ENCODE peak calls at places on chromosomes 13 and 19, in eight cellular contexts. C is AG10803; D is hippocampal formation; W is AG04449; H is EL; S is effector CD4-positive, alpha-beta T cell; Z is GF-D8; U is stimulated activated CD4-positive, alpha-beta T cell treated with anti-CD3 and anti-CD28 coated beads, Interleukin-12 subunit alpha, Interleukin-12 subunit beta, amount 100 ng/mL, for 24 hours. K is an unnamed sample.

GRCh38 chr13:59982631-59983382 is 180.9 kb downstream of the DIAPH3 start:
- DNase-seq in C (no peak), D (no peak), W (no peak), H (peak; percentile 21), S (no peak), Z (no peak), U (no peak), K (no peak)

GRCh38 chr13:24228852-24229458 is 68.4 kb downstream of the SPATA13 start:
- DNase-seq in C (peak; percentile 77), D (no peak), W (no peak), H (peak; percentile 61), S (peak; percentile 28), Z (peak; percentile 13), U (no peak), K (no peak)

GRCh38 chr13:63944896-63945295 is 2529.2 kb upstream of the PCDH20 start:
- DNase-seq in C (no peak), D (no peak), W (no peak), H (no peak), S (no peak), Z (no peak), U (no peak), K (no peak)

GRCh38 chr13:31276386-31276785 is 76.6 kb downstream of the B3GLCT start:
- DNase-seq in C (no peak), D (no peak), W (no peak), H (no peak), S (no peak), Z (no peak), U (no peak), K (no peak)

GRCh38 chr19:33864311-33864850 is 67.7 kb downstream of the KCTD15 start:
- DNase-seq in C (no peak), D (no peak), W (no peak), H (no peak), S (no peak), Z (no peak), U (no peak), K (no peak)

GRCh38 chr19:1063909-1064660 is 2.9 kb upstream of the ARHGAP45 start:
- DNase-seq in C (no peak), D (no peak), W (no peak), H (no peak), S (no peak), Z (no peak), U (no peak), K (peak; percentile 80)

GRCh38 chr19:51742736-51743288 is 8.9 kb downstream of the FPR1 start:
- DNase-seq in C (peak; percentile 92), D (no peak), W (no peak), H (peak; percentile 54), S (no peak), Z (no peak), U (no peak), K (no peak)

GRCh38 chr13:73940098-73940497 is 194.1 kb downstream of the KLF12 start:
- DNase-seq in C (no peak), D (no peak), W (no peak), H (no peak), S (no peak), Z (no peak), U (no peak), K (no peak)

GRCh38 chr19:48495391-48495790 is 16.2 kb downstream of the LMTK3 start:
- DNase-seq in C (peak; percentile 17), D (no peak), W (no peak), H (no peak), S (no peak), Z (peak; percentile 62), U (no peak), K (no peak)

GRCh38 chr19:4473011-4473410 is 914 bp downstream of the HDGFL2 start:
- DNase-seq in C (no peak), D (no peak), W (no peak), H (no peak), S (no peak), Z (no peak), U (no peak), K (no peak)

GRCh38 chr19:49851456-49852259 is 699 bp downstream of the PTOV1 start:
- DNase-seq in C (no peak), D (no peak), W (no peak), H (no peak), S (peak; percentile 24), Z (no peak), U (no peak), K (peak; percentile 82)

GRCh38 chr13:73090116-73090811 is 31.5 kb downstream of the KLF5 start:
- DNase-seq in C (peak; percentile 62), D (no peak), W (peak; percentile 19), H (peak; percentile 88), S (no peak), Z (no peak), U (no peak), K (peak; percentile 87)

GRCh38 chr13:106640515-106640914 is 72.6 kb upstream of the ARGLU1 start:
- DNase-seq in C (no peak), D (no peak), W (no peak), H (no peak), S (no peak), Z (no peak), U (no peak), K (no peak)

GRCh38 chr19:55688422-55689218 is 13.6 kb downstream of the EPN1 start:
- DNase-seq in C (no peak), D (no peak), W (no peak), H (no peak), S (no peak), Z (no peak), U (no peak), K (no peak)

GRCh38 chr13:69199664-69200063 is 908.0 kb upstream of the ATXN8OS start:
- DNase-seq in C (no peak), D (no peak), W (no peak), H (no peak), S (no peak), Z (no peak), U (no peak), K (no peak)

GRCh38 chr13:92463134-92463533 is 763.5 kb upstream of the GPC6 start:
- DNase-seq in C (no peak), D (no peak), W (no peak), H (no peak), S (no peak), Z (no peak), U (no peak), K (no peak)

GRCh38 chr13:73278186-73278585 is 219.4 kb downstream of the KLF5 start:
- DNase-seq in C (no peak), D (no peak), W (no peak), H (no peak), S (no peak), Z (no peak), U (no peak), K (no peak)

GRCh38 chr13:114134944-114135610 is 2.7 kb upstream of the RASA3 start:
- DNase-seq in C (no peak), D (no peak), W (no peak), H (no peak), S (no peak), Z (no peak), U (no peak), K (no peak)

GRCh38 chr19:16184665-16185122 is 516 bp upstream of the FAM32A start:
- DNase-seq in C (no peak), D (no peak), W (no peak), H (no peak), S (no peak), Z (no peak), U (no peak), K (no peak)

GRCh38 chr19:33460221-33460908 is 61.2 kb downstream of the PEPD start:
- DNase-seq in C (no peak), D (no peak), W (no peak), H (no peak), S (no peak), Z (no peak), U (no peak), K (peak; percentile 15)

GRCh38 chr13:113152894-113153809 is 5.3 kb upstream of the PROZ start:
- DNase-seq in C (no peak), D (no peak), W (no peak), H (no peak), S (peak; percentile 19), Z (no peak), U (no peak), K (peak; percentile 66)

GRCh38 chr19:28509079-28509895 is 703.7 kb downstream of the UQCRFS1 start:
- DNase-seq in C (no peak), D (no peak), W (no peak), H (no peak), S (no peak), Z (no peak), U (no peak), K (no peak)

GRCh38 chr13:113546571-113547247 is 37.8 kb upstream of the TFDP1 start:
- DNase-seq in C (no peak), D (no peak), W (no peak), H (no peak), S (no peak), Z (no peak), U (no peak), K (no peak)

GRCh38 chr13:30840515-30840914 is 65.6 kb upstream of the MEDAG start:
- DNase-seq in C (no peak), D (no peak), W (no peak), H (no peak), S (no peak), Z (no peak), U (no peak), K (no peak)

GRCh38 chr13:41117859-41118258 is 14.7 kb downstream of the KBTBD6 start:
- DNase-seq in C (no peak), D (no peak), W (no peak), H (no peak), S (no peak), Z (no peak), U (no peak), K (no peak)

GRCh38 chr13:112954488-112955270 is 14.3 kb upstream of the MCF2L start:
- DNase-seq in C (no peak), D (no peak), W (no peak), H (no peak), S (no peak), Z (no peak), U (no peak), K (no peak)

K was measured in H9.